ENCODE peak calls at places on chromosomes 3 and 15, in six cellular contexts. H is activated CD4-positive, alpha-beta T cell treated with anti-CD3 and anti-CD28 coated beads, Interleukin-2, amount 50 U/mL, for 24 hours; P is lung microvascular endothelial cell; W is NCI-H1092; X is HL-60; S is neural progenitor cell. O is an unnamed sample.

GRCh38 chr3:171488479-171488878 is 28.3 kb upstream of the TNIK start:
- DNase-seq in X (no peak), P (no peak), S (no peak), H (no peak), W (no peak), O (no peak)

GRCh38 chr3:103056953-103057450 is 622.2 kb downstream of the ZPLD1 start:
- DNase-seq in H (no peak), X (no peak), P (no peak), S (no peak), W (no peak), O (no peak)

GRCh38 chr15:58574612-58575011 is 142.8 kb downstream of the LIPC start:
- DNase-seq in W (no peak), H (no peak), S (no peak), X (peak; percentile 9), P (no peak), O (no peak)

GRCh38 chr15:43441316-43441715 is 51.6 kb downstream of the TP53BP1 start:
- DNase-seq in H (no peak), P (peak; percentile 44), S (no peak), W (no peak), X (no peak), O (no peak)

GRCh38 chr3:117105650-117106049 is 396.1 kb downstream of the TUSC7 start:
- DNase-seq in H (no peak), S (no peak), W (no peak), P (no peak), X (no peak), O (no peak)

GRCh38 chr3:126422121-126422520 is 27.4 kb downstream of the CFAP100 start:
- DNase-seq in S (no peak), X (no peak), H (no peak), W (no peak), P (no peak), O (no peak)

GRCh38 chr3:154973851-154974250 is 106.3 kb upstream of the MME start:
- DNase-seq in W (no peak), X (no peak), H (no peak), P (no peak), S (no peak), O (no peak)

GRCh38 chr3:101281616-101282015 is 38.8 kb downstream of the IMPG2 start:
- DNase-seq in W (no peak), P (no peak), S (peak; percentile 8), X (no peak), H (no peak), O (no peak)

GRCh38 chr15:48355377-48355776 is 24.1 kb downstream of the DUT start:
- DNase-seq in H (no peak), W (no peak), S (no peak), X (peak; percentile 35), P (peak; percentile 34), O (no peak)

GRCh38 chr15:101039461-101039860 is 120.3 kb downstream of the LRRK1 start:
- DNase-seq in P (peak; percentile 71), X (no peak), S (no peak), H (no peak), W (no peak), O (no peak)

GRCh38 chr3:149534671-149535394 is 60.3 kb downstream of the TM4SF4 start:
- DNase-seq in X (no peak), S (no peak), W (peak; percentile 66), H (no peak), P (peak; percentile 26), O (no peak)

GRCh38 chr3:25424238-25425013 is 3.6 kb upstream of the RARB start:
- DNase-seq in X (no peak), S (no peak), W (no peak), P (no peak), H (no peak), O (no peak)

GRCh38 chr3:157836022-157836421 is 270.2 kb downstream of the SHOX2 start:
- DNase-seq in S (no peak), P (no peak), X (no peak), W (no peak), H (no peak), O (no peak)

GRCh38 chr3:171309906-171310359 is 150.3 kb downstream of the TNIK start:
- DNase-seq in H (no peak), P (peak; percentile 15), X (no peak), W (no peak), S (no peak), O (no peak)